ENCODE peak calls at places on chromosome 18, in five cellular contexts. L, S, U, T and C are unnamed samples.

GRCh38 chr18:46759885-46760284 is 3.0 kb upstream of the ST8SIA5 start:
- DNase-seq in L (peak; percentile 59), U (no peak), S (no peak), T (no peak), C (no peak)

GRCh38 chr18:48553236-48553635 is 14.4 kb downstream of the CTIF start:
- DNase-seq in L (no peak), S (no peak), U (no peak), T (no peak), C (no peak)

GRCh38 chr18:63676526-63676925 is 14.8 kb upstream of the SERPINB3 start:
- DNase-seq in T (no peak), L (peak; percentile 53), U (no peak), S (peak; percentile 50), C (no peak)

GRCh38 chr18:42178381-42179080 is 223.5 kb downstream of the PIK3C3 start:
- DNase-seq in S (no peak), L (peak; percentile 29), U (no peak), T (no peak), C (no peak)

GRCh38 chr18:23012249-23012648 is 79.1 kb downstream of the RBBP8 start:
- DNase-seq in T (no peak), L (no peak), U (no peak), S (no peak), C (no peak)

GRCh38 chr18:76589309-76589708 is 94.3 kb upstream of the ZNF516 start:
- DNase-seq in S (no peak), T (no peak), L (no peak), U (no peak), C (no peak)

GRCh38 chr18:35836932-35837331 is 135.5 kb upstream of the RMP24 start:
- DNase-seq in L (no peak), S (no peak), U (no peak), T (no peak), C (no peak)

GRCh38 chr18:25230658-25231326 is 121.2 kb downstream of the ZNF521 start:
- DNase-seq in L (no peak), S (no peak), T (no peak), U (peak; percentile 90), C (peak; percentile 80)

GRCh38 chr18:23668731-23669130 is 6.0 kb upstream of the ANKRD29 start:
- DNase-seq in S (no peak), U (no peak), L (peak; percentile 79), T (no peak), C (no peak)

GRCh38 chr18:8944871-8945245 is 157.6 kb upstream of the NDUFV2 start:
- DNase-seq in S (no peak), U (no peak), T (no peak), L (no peak), C (no peak)

GRCh38 chr18:47928466-47928865 is 2.0 kb downstream of the SMAD2 start:
- DNase-seq in U (no peak), S (no peak), T (no peak), L (no peak), C (no peak)